ENCODE peak calls at places on chromosomes 16 and 17, in five cellular contexts. R, O, M, N and Q are unnamed samples.

GRCh38 chr16:12651765-12652531 is 151.7 kb downstream of the CPPED1 start:
- DNase-seq in R (no peak), O (no peak), M (peak; percentile 75), N (no peak), Q (no peak)

GRCh38 chr16:48014349-48015135 is 141.3 kb downstream of the ABCC12 start:
- DNase-seq in R (no peak), O (no peak), M (peak; percentile 52), N (no peak), Q (no peak)

GRCh38 chr17:9115446-9116265 is 94.3 kb downstream of the NTN1 start:
- DNase-seq in R (peak; percentile 20), O (peak; percentile 59), M (peak; percentile 81), N (no peak), Q (peak; percentile 22)

GRCh38 chr17:77332034-77332971 is 191.5 kb downstream of the SEC14L1 start:
- DNase-seq in R (peak; percentile 7), O (no peak), M (no peak), N (peak; percentile 34), Q (peak; percentile 14)

GRCh38 chr16:22424161-22424937 is 49.9 kb upstream of the CDR2 start:
- DNase-seq in R (peak; percentile 80), O (peak; percentile 6), M (no peak), N (no peak), Q (peak; percentile 65)

GRCh38 chr17:35520043-35520442 is 17.4 kb downstream of the SLFN12L start:
- DNase-seq in R (no peak), O (no peak), M (no peak), N (no peak), Q (no peak)

GRCh38 chr16:11236855-11237254 is 19.1 kb downstream of the SOCS1 start:
- DNase-seq in R (no peak), O (peak; percentile 58), M (no peak), N (no peak), Q (no peak)

GRCh38 chr17:74798239-74798707 is 22.1 kb upstream of the NAT9 start:
- DNase-seq in R (no peak), O (no peak), M (no peak), N (no peak), Q (no peak)

GRCh38 chr17:32323784-32324590 is 18.0 kb downstream of the C17orf75 start:
- DNase-seq in R (peak; percentile 32), O (no peak), M (peak; percentile 60), N (no peak), Q (no peak)

GRCh38 chr17:73262676-73263642 is 1.3 kb upstream of the CPSF4L start:
- DNase-seq in R (peak; percentile 37), O (peak; percentile 38), M (no peak), N (no peak), Q (no peak)

GRCh38 chr16:70512456-70512855 is 10.9 kb downstream of the COG4 start:
- DNase-seq in R (no peak), O (no peak), M (no peak), N (no peak), Q (no peak)

GRCh38 chr17:67055811-67056745 is 11.7 kb downstream of the CACNG1 start:
- DNase-seq in R (no peak), O (no peak), M (no peak), N (no peak), Q (no peak)

GRCh38 chr17:15213381-15214087 is 51.6 kb downstream of the PMP22 start:
- DNase-seq in R (no peak), O (peak; percentile 46), M (peak; percentile 68), N (no peak), Q (no peak)

GRCh38 chr16:24737391-24737871 is 8.0 kb downstream of the TNRC6A start:
- DNase-seq in R (no peak), O (peak; percentile 46), M (no peak), N (no peak), Q (no peak)

GRCh38 chr17:80501739-80502577 is 25.6 kb upstream of the NPTX1 start:
- DNase-seq in R (no peak), O (peak; percentile 50), M (no peak), N (no peak), Q (no peak)

GRCh38 chr17:48985436-48986245 is 11.5 kb upstream of the IGF2BP1 start:
- DNase-seq in R (no peak), O (no peak), M (no peak), N (no peak), Q (no peak)

GRCh38 chr16:50245417-50246298 is 20.7 kb upstream of the ADCY7 start:
- DNase-seq in R (peak; percentile 45), O (peak; percentile 48), M (peak; percentile 60), N (peak; percentile 35), Q (peak; percentile 35)

GRCh38 chr17:28041844-28042656 is 427 bp upstream of the NLK start:
- DNase-seq in R (no peak), O (no peak), M (no peak), N (no peak), Q (no peak)

GRCh38 chr17:77372444-77373297 is 231.9 kb downstream of the SEC14L1 start:
- DNase-seq in R (peak; percentile 56), O (peak; percentile 91), M (peak; percentile 95), N (peak; percentile 65), Q (peak; percentile 88)

GRCh38 chr16:84450176-84450865 is 54.1 kb downstream of the MEAK7 start:
- DNase-seq in R (no peak), O (no peak), M (no peak), N (no peak), Q (no peak)

GRCh38 chr17:8480011-8480976 is 44.6 kb downstream of the NDEL1 start:
- DNase-seq in R (no peak), O (no peak), M (no peak), N (no peak), Q (peak; percentile 72)

GRCh38 chr17:28211811-28212210 is 107.2 kb upstream of the TMEM97 start:
- DNase-seq in R (no peak), O (no peak), M (no peak), N (no peak), Q (no peak)

GRCh38 chr17:81967244-81967532 is 6.2 kb upstream of the NOTUM start:
- DNase-seq in R (no peak), O (no peak), M (no peak), N (no peak), Q (no peak)

GRCh38 chr17:81966343-81967243 is 5.6 kb upstream of the NOTUM start:
- DNase-seq in R (peak; percentile 46), O (peak; percentile 79), M (peak; percentile 80), N (no peak), Q (peak; percentile 51)

GRCh38 chr17:81961554-81962498 is 839 bp upstream of the NOTUM start:
- DNase-seq in R (no peak), O (no peak), M (peak; percentile 53), N (no peak), Q (no peak)

GRCh38 chr17:81962499-81963441 is 1.8 kb upstream of the NOTUM start:
- DNase-seq in R (no peak), O (no peak), M (peak; percentile 47), N (no peak), Q (no peak)

GRCh38 chr17:81964081-81964849 is 3.3 kb upstream of the NOTUM start:
- DNase-seq in R (no peak), O (no peak), M (no peak), N (no peak), Q (no peak)
- H3K9me3 ChIP-seq in R (no peaks in the 10 kb centered on the region), O (no peaks in the 10 kb centered on the region), M (no peaks in the 10 kb centered on the region), N (no peaks in the 10 kb centered on the region), Q (no peaks in the 10 kb centered on the region)

GRCh38 chr16:3289998-3290673 is 6.8 kb downstream of the ZNF263 start:
- DNase-seq in R (no peak), O (no peak), M (no peak), N (no peak), Q (no peak)

GRCh38 chr16:3295783-3296182 is 9.4 kb downstream of the TIGD7 start:
- DNase-seq in R (no peak), O (no peak), M (no peak), N (no peak), Q (no peak)

GRCh38 chr16:3292604-3293003 is 9.3 kb downstream of the ZNF263 start:
- DNase-seq in R (no peak), O (no peak), M (no peak), N (no peak), Q (no peak)

DNA sequence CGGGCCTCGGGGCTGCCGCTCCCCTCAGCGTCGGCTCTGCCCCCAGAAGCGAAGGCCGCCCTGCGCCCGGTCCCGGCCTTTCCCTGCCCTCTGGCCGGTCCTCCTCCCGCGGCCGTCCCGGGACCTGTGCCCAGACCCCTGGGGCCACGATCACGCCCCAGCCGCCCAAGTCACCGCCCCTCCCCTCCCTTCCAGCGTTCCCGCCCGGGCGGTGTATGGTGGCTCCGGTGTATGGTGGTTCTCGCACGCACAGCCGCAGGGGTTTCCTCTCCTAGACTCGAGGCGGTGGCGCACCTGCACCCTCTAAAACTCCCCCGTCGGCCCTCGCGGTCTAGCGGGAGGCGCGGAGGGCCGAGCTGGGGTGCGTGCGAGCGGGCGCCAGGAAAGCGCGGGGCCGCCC is 10.0 kb downstream of the TIGD7 start:
- DNase-seq in R (no peak), O (no peak), M (no peak), N (no peak), Q (no peak)
- H3K9me3 ChIP-seq in R (peaks cover 4% of the 10 kb centered on the region), O (no peaks in the 10 kb centered on the region), M (peaks cover 19% of the 10 kb centered on the region), N (peaks cover 35% of the 10 kb centered on the region), Q (no peaks in the 10 kb centered on the region)

GRCh38 chr16:34758835-34759234 is 1299.4 kb downstream of the TP53TG3F start:
- DNase-seq in R (no peak), O (no peak), M (no peak), N (no peak), Q (no peak)
- H3K9me3 ChIP-seq in R (no peaks in the 10 kb centered on the region), O (peaks cover 13% of the 10 kb centered on the region), M (peaks cover 78% of the 10 kb centered on the region), N (peaks cover under 1% of the 10 kb centered on the region), Q (no peaks in the 10 kb centered on the region)

DNA sequence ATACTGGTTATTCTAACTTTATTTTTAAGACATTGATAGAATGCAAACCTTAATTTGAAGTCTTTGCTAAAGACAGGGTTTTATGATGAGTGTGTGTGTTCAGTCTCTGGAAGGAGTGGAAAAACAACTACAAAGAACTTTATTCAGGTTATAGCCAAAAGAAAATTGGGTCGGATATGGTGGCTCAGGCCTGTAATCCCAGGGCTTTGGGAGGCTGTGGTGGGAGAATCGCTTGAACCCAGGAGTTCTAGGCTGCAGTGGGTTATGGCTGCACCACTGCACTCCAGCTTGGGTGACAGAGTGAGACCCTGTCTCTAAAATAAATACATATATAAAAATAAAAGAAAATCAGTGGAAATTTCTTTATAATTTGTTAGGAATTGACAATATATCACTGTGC is 581.5 kb upstream of the CA10 start:
- DNase-seq in R (no peak), O (no peak), M (no peak), N (no peak), Q (no peak)
- H3K9me3 ChIP-seq in R (no peaks in the 10 kb centered on the region), O (no peaks in the 10 kb centered on the region), M (no peaks in the 10 kb centered on the region), N (no peaks in the 10 kb centered on the region), Q (no peaks in the 10 kb centered on the region)

GRCh38 chr16:31764103-31764502 is 109.5 kb upstream of the ZNF267 start:
- DNase-seq in R (no peak), O (no peak), M (no peak), N (no peak), Q (no peak)
- H3K9me3 ChIP-seq in R (no peaks in the 10 kb centered on the region), O (peaks cover 9% of the 10 kb centered on the region), M (peaks cover 26% of the 10 kb centered on the region), N (peaks cover 49% of the 10 kb centered on the region), Q (peaks cover under 1% of the 10 kb centered on the region)

GRCh38 chr16:76748698-76749097 is 442.3 kb upstream of the MON1B start:
- DNase-seq in R (no peak), O (no peak), M (no peak), N (no peak), Q (no peak)
- H3K9me3 ChIP-seq in R (no peaks in the 10 kb centered on the region), O (no peaks in the 10 kb centered on the region), M (no peaks in the 10 kb centered on the region), N (no peaks in the 10 kb centered on the region), Q (no peaks in the 10 kb centered on the region)

GRCh38 chr17:22692801-22693171 is 1000.5 kb downstream of the KCNJ18 start:
- DNase-seq in R (no peak), O (no peak), M (no peak), N (no peak), Q (no peak)

GRCh38 chr17:22692066-22692800 is 999.9 kb downstream of the KCNJ18 start:
- DNase-seq in R (no peak), O (no peak), M (no peak), N (no peak), Q (no peak)

GRCh38 chr17:22694362-22695227 is 1002.3 kb downstream of the KCNJ18 start:
- DNase-seq in R (no peak), O (no peak), M (no peak), N (no peak), Q (peak; percentile 38)

GRCh38 chr17:22695228-22695619 is 1002.9 kb downstream of the KCNJ18 start:
- DNase-seq in R (no peak), O (no peak), M (no peak), N (no peak), Q (no peak)
- H3K9me3 ChIP-seq in R (no peaks in the 10 kb centered on the region), O (no peaks in the 10 kb centered on the region), M (peaks cover 41% of the 10 kb centered on the region), N (no peaks in the 10 kb centered on the region), Q (no peaks in the 10 kb centered on the region)